ENCODE peak calls at places on chromosomes 7 and 10, in six cellular contexts. One of them, this sample, is unnamed.
A peak's percentile ranks its signal among the peaks of the same experiment; 100 is the strongest.

GRCh38 chr10:123557366-123558108 is 108.6 kb upstream of the GPR26 start:
- DNase-seq in transverse colon: no peak
- DNase-seq in ovary: no peak
- DNase-seq in IMR-90: no peak
- DNase-seq in BJ: no peak
- DNase-seq in thoracic aorta: no peak
- DNase-seq in this sample: no peak

GRCh38 chr10:103854265-103854686 is 1.1 kb downstream of the SH3PXD2A start:
- DNase-seq in thoracic aorta: no peak
- DNase-seq in BJ: no peak
- DNase-seq in IMR-90: no peak
- DNase-seq in transverse colon: peak; percentile 41
- DNase-seq in ovary: peak; percentile 63
- DNase-seq in this sample: no peak

GRCh38 chr7:146090023-146090645 is 26.5 kb upstream of the CNTNAP2 start:
- DNase-seq in thoracic aorta: no peak
- DNase-seq in transverse colon: no peak
- DNase-seq in BJ: no peak
- DNase-seq in IMR-90: no peak
- DNase-seq in ovary: no peak
- DNase-seq in this sample: peak; percentile 0

GRCh38 chr10:52940921-52941320 is 168.3 kb upstream of the MBL2 start:
- DNase-seq in BJ: no peak
- DNase-seq in thoracic aorta: no peak
- DNase-seq in transverse colon: no peak
- DNase-seq in IMR-90: no peak
- DNase-seq in ovary: no peak
- DNase-seq in this sample: no peak

GRCh38 chr10:122286872-122287271 is 15.8 kb downstream of the BTBD16 start:
- DNase-seq in BJ: no peak
- DNase-seq in IMR-90: peak; percentile 77
- DNase-seq in ovary: no peak
- DNase-seq in thoracic aorta: peak; percentile 74
- DNase-seq in transverse colon: no peak
- DNase-seq in this sample: peak; percentile 75

GRCh38 chr7:32319019-32319382 is 171.2 kb downstream of the LSM5 start:
- DNase-seq in IMR-90: no peak
- DNase-seq in thoracic aorta: no peak
- DNase-seq in BJ: no peak
- DNase-seq in transverse colon: no peak
- DNase-seq in ovary: no peak
- DNase-seq in this sample: no peak

GRCh38 chr10:73485320-73485719 is 10.5 kb downstream of the PPP3CB start:
- DNase-seq in BJ: no peak
- DNase-seq in thoracic aorta: no peak
- DNase-seq in ovary: no peak
- DNase-seq in IMR-90: no peak
- DNase-seq in transverse colon: no peak
- DNase-seq in this sample: no peak

GRCh38 chr7:17434841-17435692 is 136.6 kb downstream of the AHR start:
- DNase-seq in IMR-90: no peak
- DNase-seq in BJ: peak; percentile 71
- DNase-seq in ovary: no peak
- DNase-seq in transverse colon: no peak
- DNase-seq in thoracic aorta: no peak
- DNase-seq in this sample: no peak

GRCh38 chr10:87506988-87507387 is 2.3 kb downstream of the MINPP1 start:
- DNase-seq in BJ: no peak
- DNase-seq in transverse colon: no peak
- DNase-seq in thoracic aorta: no peak
- DNase-seq in IMR-90: no peak
- DNase-seq in ovary: no peak
- DNase-seq in this sample: no peak

GRCh38 chr10:110901954-110902819 is 16.8 kb downstream of the BBIP1 start:
- DNase-seq in transverse colon: no peak
- DNase-seq in BJ: peak; percentile 29
- DNase-seq in thoracic aorta: no peak
- DNase-seq in ovary: no peak
- DNase-seq in IMR-90: peak; percentile 80
- DNase-seq in this sample: peak; percentile 31

DNA sequence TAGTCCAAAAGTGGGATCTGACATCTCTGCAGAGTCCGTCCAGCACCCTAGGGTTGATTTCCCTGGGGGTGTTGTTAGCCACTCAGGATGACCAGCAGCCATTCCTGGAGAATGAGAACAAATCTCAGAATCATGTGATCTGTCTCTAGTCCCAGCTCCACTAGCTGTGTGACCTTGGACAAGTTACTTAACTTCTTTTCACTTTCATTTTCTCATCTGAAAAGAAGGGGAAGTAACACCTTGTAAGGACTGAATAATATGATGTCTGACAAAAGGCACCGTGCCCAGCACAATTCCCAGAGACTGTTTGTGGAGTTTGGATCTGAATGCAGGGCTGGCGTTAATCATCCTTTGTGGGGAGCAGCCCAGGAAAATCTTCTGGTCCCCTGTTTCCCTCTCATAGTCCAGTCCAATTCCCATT is 44.2 kb downstream of the MTURN start:
- DNase-seq in thoracic aorta: no peak
- DNase-seq in ovary: no peak
- DNase-seq in IMR-90: no peak
- DNase-seq in transverse colon: no peak
- DNase-seq in BJ: no peak
- DNase-seq in this sample: no peak
- H3K4me3 ChIP-seq in thoracic aorta: peak overlapping the region; percentile 24
- H3K4me3 ChIP-seq in ovary: no peak overlapping the region
- H3K4me3 ChIP-seq in IMR-90: no peak overlapping the region
- H3K4me3 ChIP-seq in transverse colon: no peak overlapping the region
- H3K4me3 ChIP-seq in BJ: no peak overlapping the region
- H3K4me3 ChIP-seq in this sample: no peak overlapping the region

GRCh38 chr7:30352169-30352568 is 67.8 kb downstream of the ZNRF2 start:
- DNase-seq in BJ: no peak
- DNase-seq in ovary: no peak
- DNase-seq in transverse colon: no peak
- DNase-seq in thoracic aorta: no peak
- DNase-seq in IMR-90: no peak
- DNase-seq in this sample: no peak
- TF ChIP-seq CTCF in BJ: peak; percentile 5
- TF ChIP-seq CTCF in ovary: no peak
- TF ChIP-seq CTCF in transverse colon: no peak
- TF ChIP-seq CTCF in thoracic aorta: no peak
- TF ChIP-seq CTCF in IMR-90: no peak
- TF ChIP-seq CTCF in this sample: no peak

DNA sequence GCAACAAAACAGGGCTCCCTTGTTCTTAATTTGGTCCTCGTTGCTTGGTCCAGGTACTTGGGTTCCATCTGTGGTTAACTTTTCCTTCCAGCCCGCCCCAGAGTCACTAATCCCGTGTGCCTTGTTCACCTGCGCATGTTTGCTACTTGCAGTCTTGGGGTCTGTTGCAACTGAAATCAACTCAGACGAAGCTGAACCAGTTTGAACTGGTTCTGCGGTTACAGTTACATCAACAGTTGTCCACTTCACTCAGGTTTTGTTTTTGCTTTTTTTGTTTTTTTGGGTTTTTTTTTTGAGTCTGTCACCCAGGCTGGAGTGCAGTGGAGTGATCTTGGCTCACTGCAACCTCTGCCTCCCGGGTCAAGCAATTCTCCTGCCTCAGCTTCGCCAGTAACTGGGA is 34.7 kb downstream of the TRRAP start:
- DNase-seq in transverse colon: no peak
- DNase-seq in BJ: no peak
- DNase-seq in ovary: no peak
- DNase-seq in IMR-90: no peak
- DNase-seq in thoracic aorta: no peak
- DNase-seq in this sample: no peak
- H3K36me3 ChIP-seq in transverse colon: no peaks in the 10 kb centered on the region
- H3K36me3 ChIP-seq in BJ: peaks cover 28% of the 10 kb centered on the region
- H3K36me3 ChIP-seq in ovary: no peaks in the 10 kb centered on the region
- H3K36me3 ChIP-seq in IMR-90: peaks cover 69% of the 10 kb centered on the region
- H3K36me3 ChIP-seq in thoracic aorta: peaks cover 71% of the 10 kb centered on the region
- H3K36me3 ChIP-seq in this sample: peaks cover 7% of the 10 kb centered on the region

DNA sequence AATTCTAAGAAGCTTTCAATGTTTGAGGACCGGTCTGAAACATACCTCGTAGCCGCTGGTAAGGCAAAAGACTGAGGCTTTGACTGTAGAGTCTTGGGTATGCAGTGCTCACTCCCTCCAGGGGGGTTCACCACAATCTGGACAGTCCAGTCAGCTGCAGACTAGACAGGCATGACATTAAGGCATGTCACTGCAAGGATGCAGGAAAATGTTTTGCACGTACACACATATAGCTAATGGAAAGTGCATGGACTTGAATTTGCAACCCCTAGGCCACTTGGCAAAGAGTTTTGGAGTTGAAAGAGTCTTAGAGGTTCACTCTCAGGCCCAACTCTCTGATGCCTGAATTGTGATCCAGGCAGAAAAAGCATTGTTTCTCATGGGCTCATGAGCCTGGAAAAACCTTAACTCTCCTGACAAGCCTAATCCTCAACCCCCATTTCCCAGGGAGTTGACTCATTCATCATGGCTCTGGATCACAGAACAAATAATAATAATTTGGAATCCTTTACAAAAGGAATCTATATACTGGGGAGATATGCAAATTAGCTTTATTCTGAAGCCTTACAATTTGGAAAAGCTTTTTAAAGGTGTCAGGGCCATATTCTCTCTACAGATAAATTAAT is 51.9 kb downstream of the LAMB4 start:
- DNase-seq in thoracic aorta: no peak
- DNase-seq in IMR-90: peak; percentile 34
- DNase-seq in transverse colon: no peak
- DNase-seq in BJ: no peak
- DNase-seq in ovary: no peak
- DNase-seq in this sample: no peak
- H3K4me3 ChIP-seq in thoracic aorta: no peak overlapping the region
- H3K4me3 ChIP-seq in IMR-90: no peak overlapping the region
- H3K4me3 ChIP-seq in transverse colon: no peak overlapping the region
- H3K4me3 ChIP-seq in BJ: no peak overlapping the region
- H3K4me3 ChIP-seq in ovary: no peak overlapping the region
- H3K4me3 ChIP-seq in this sample: no peak overlapping the region

GRCh38 chr7:90690159-90690858 is 94.2 kb downstream of the CDK14 start:
- DNase-seq in IMR-90: no peak
- DNase-seq in ovary: no peak
- DNase-seq in thoracic aorta: no peak
- DNase-seq in BJ: no peak
- DNase-seq in transverse colon: no peak
- DNase-seq in this sample: no peak
- TF ChIP-seq CTCF in IMR-90: no peak
- TF ChIP-seq CTCF in ovary: no peak
- TF ChIP-seq CTCF in thoracic aorta: no peak
- TF ChIP-seq CTCF in BJ: no peak
- TF ChIP-seq CTCF in transverse colon: no peak
- TF ChIP-seq CTCF in this sample: no peak

GRCh38 chr7:158754746-158755444 is 50.3 kb upstream of the NCAPG2 start:
- DNase-seq in thoracic aorta: no peak
- DNase-seq in BJ: no peak
- DNase-seq in ovary: no peak
- DNase-seq in transverse colon: no peak
- DNase-seq in IMR-90: peak; percentile 14
- DNase-seq in this sample: no peak
- H3K36me3 ChIP-seq in thoracic aorta: peaks cover 43% of the 10 kb centered on the region
- H3K36me3 ChIP-seq in BJ: peaks cover 15% of the 10 kb centered on the region
- H3K36me3 ChIP-seq in ovary: no peaks in the 10 kb centered on the region
- H3K36me3 ChIP-seq in transverse colon: no peaks in the 10 kb centered on the region
- H3K36me3 ChIP-seq in IMR-90: peaks cover 36% of the 10 kb centered on the region
- H3K36me3 ChIP-seq in this sample: peaks cover 1% of the 10 kb centered on the region

DNA sequence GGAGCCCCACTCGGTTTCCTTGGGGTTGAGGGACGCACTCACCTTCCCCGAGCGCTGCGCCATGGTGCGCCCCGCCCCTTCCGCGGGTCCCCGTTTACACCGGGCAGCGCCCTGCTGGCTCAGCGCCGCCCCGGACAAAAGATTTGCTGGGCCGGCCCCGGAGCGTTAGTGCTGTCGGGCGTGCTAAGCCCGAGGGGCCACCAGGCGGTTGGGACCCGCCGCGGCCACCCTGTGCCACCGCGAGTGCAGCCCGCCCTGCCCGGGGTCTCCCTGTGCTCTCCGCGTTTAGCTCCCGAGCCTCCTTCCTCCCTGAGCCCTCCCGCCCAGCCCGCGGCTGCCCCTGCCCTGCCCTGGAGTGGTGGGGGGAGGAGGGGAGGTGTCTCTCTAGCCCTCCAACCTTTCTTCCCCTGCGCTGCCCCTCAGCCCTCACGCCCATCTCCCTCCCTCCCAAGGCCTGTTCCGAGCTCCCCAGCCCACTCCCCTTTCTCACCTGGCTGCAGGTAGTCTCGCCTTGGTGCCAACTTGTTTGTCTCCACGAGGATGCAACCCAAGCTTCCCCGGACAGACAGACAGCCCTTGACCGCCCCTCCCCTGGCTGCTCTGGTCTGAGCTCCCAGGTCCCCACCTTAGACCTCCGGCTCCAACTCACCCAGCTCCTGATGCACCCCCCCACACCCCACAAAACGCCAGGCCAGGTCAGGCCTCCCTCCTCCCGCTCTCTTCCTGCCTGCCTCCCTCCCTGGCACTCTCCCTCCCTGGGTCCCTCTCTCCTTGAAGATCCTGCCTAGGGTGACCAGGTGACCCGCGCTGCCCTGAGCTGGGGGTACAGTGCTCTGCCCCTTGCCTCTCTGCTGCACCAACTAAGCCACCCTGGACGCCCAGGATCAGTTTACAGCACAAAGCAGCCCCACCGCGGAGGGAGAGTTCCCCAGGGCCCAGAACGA is at the start of gene CRYGN:
- DNase-seq in IMR-90: no peak
- DNase-seq in BJ: no peak
- DNase-seq in ovary: no peak
- DNase-seq in thoracic aorta: no peak
- DNase-seq in transverse colon: no peak
- DNase-seq in this sample: no peak
- H3K4me3 ChIP-seq in IMR-90: no peak within 1 kb of the TSS
- H3K4me3 ChIP-seq in BJ: no peak within 1 kb of the TSS
- H3K4me3 ChIP-seq in ovary: peak within 1 kb of the TSS; percentile 8
- H3K4me3 ChIP-seq in thoracic aorta: peak within 1 kb of the TSS; percentile 45
- H3K4me3 ChIP-seq in transverse colon: peak within 1 kb of the TSS; percentile 20
- H3K4me3 ChIP-seq in this sample: peak within 1 kb of the TSS; percentile 28

GRCh38 chr10:119352042-119352441 is 144.7 kb downstream of the GRK5 start:
- DNase-seq in ovary: no peak
- DNase-seq in transverse colon: no peak
- DNase-seq in IMR-90: no peak
- DNase-seq in thoracic aorta: no peak
- DNase-seq in BJ: no peak
- DNase-seq in this sample: no peak
- TF ChIP-seq CTCF in ovary: no peak
- TF ChIP-seq CTCF in transverse colon: no peak
- TF ChIP-seq CTCF in IMR-90: no peak
- TF ChIP-seq CTCF in thoracic aorta: no peak
- TF ChIP-seq CTCF in BJ: no peak
- TF ChIP-seq CTCF in this sample: no peak

GRCh38 chr10:14904864-14905263 is 26.2 kb downstream of the SUV39H2 start:
- DNase-seq in IMR-90: no peak
- DNase-seq in transverse colon: no peak
- DNase-seq in thoracic aorta: no peak
- DNase-seq in ovary: no peak
- DNase-seq in BJ: no peak
- DNase-seq in this sample: no peak
- H3K36me3 ChIP-seq in IMR-90: peaks cover 18% of the 10 kb centered on the region
- H3K36me3 ChIP-seq in transverse colon: no peaks in the 10 kb centered on the region
- H3K36me3 ChIP-seq in thoracic aorta: no peaks in the 10 kb centered on the region
- H3K36me3 ChIP-seq in ovary: no peaks in the 10 kb centered on the region
- H3K36me3 ChIP-seq in BJ: peaks cover 3% of the 10 kb centered on the region
- H3K36me3 ChIP-seq in this sample: no peaks in the 10 kb centered on the region